ENCODE peak calls at places on chromosomes 4 and X, in nine cellular contexts. L is activated T-cell treated with anti-CD3 and anti-CD28 coated beads, Interleukin-2, amount 50 U/mL, for 4 hours; E is stimulated activated CD4-positive, alpha-beta T cell treated with anti-CD3 and anti-CD28 coated beads, Interleukin-4, amount 100 ng/mL, for 24 hours; T is GM23338; V is endothelial cell; D is stimulated activated CD8-positive, alpha-beta memory T cell treated with anti-CD3 and anti-CD28 coated beads, Interleukin-12 subunit alpha, Interleukin-12 subunit beta, amount 100 ng/mL, for 4 hours; M is A549; Y is HCEC 1CT; O is epithelial cell of esophagus. A is an unnamed sample.

GRCh38 chr4:11106190-11106589 is 322.5 kb downstream of the HS3ST1 start:
- DNase-seq in L (no peak), E (no peak), T (no peak), V (no peak), D (no peak), M (no peak), Y (no peak), O (peak), A (no peak)

GRCh38 chrX:34956915-34957314 is 14.3 kb downstream of the FAM47B start:
- DNase-seq in L (no peak), E (no peak), T (no peak), V (no peak), D (no peak), M (peak), Y (peak), O (peak), A (no peak)

GRCh38 chr4:600850-601515 is 24.4 kb upstream of the PDE6B start:
- DNase-seq in L (no peak), E (peak), T (no peak), V (no peak), D (no peak), M (no peak), Y (no peak), O (no peak), A (no peak)

GRCh38 chrX:36199926-36200325 is 280.4 kb downstream of the CFAP47 start:
- DNase-seq in L (no peak), E (no peak), T (no peak), V (no peak), D (no peak), M (no peak), Y (no peak), O (peak), A (no peak)

GRCh38 chrX:75957107-75957610 is 172.1 kb upstream of the MAGEE2 start:
- DNase-seq in L (no peak), E (no peak), T (peak), V (no peak), D (no peak), M (no peak), Y (no peak), O (no peak), A (peak)

GRCh38 chrX:42143866-42144592 is 220.7 kb upstream of the CASK start:
- DNase-seq in L (no peak), E (no peak), T (no peak), V (no peak), D (no peak), M (no peak), Y (no peak), O (no peak), A (no peak)

GRCh38 chrX:31098081-31098480 is 26.2 kb upstream of the FTHL17 start:
- DNase-seq in L (no peak), E (no peak), T (no peak), V (no peak), D (no peak), M (no peak), Y (no peak), O (no peak), A (no peak)

GRCh38 chr4:112279025-112279881 is 6.5 kb downstream of the TIFA start:
- DNase-seq in L (no peak), E (no peak), T (no peak), V (no peak), D (no peak), M (no peak), Y (no peak), O (no peak), A (no peak)

GRCh38 chr4:66169341-66169740 is 499.1 kb upstream of the EPHA5 start:
- DNase-seq in L (no peak), E (no peak), T (peak), V (no peak), D (no peak), M (no peak), Y (peak), O (peak), A (peak)

GRCh38 chr4:6641164-6641970 is 882 bp downstream of the MRFAP1 start:
- DNase-seq in L (peak), E (peak), T (peak), V (peak), D (no peak), M (peak), Y (peak), O (peak), A (peak)

GRCh38 chr4:687048-687974 is 1.6 kb downstream of the SLC49A3 start:
- DNase-seq in L (no peak), E (no peak), T (no peak), V (no peak), D (no peak), M (peak), Y (peak), O (peak), A (peak)

GRCh38 chr4:10917475-10918103 is 233.0 kb upstream of the CLNK start:
- DNase-seq in L (no peak), E (no peak), T (no peak), V (no peak), D (no peak), M (no peak), Y (no peak), O (peak), A (no peak)